ENCODE peak calls at places on chromosomes 2 and 18, in four cellular contexts. One of them, this sample, is unnamed. For H4K20me1 and H3K4me1, the result is how much of the 10 kb centered on the place peaks cover.

GRCh38 chr2:134420920-134421319 is 167.0 kb downstream of the MGAT5 start:
- DNase-seq in mammary epithelial cell: no peak
- DNase-seq in IMR-90: no peak
- DNase-seq in OCI-LY7: no peak
- DNase-seq in this sample: no peak

GRCh38 chr2:231883468-231883881 is 42.7 kb downstream of the NPPC start:
- DNase-seq in mammary epithelial cell: no peak
- DNase-seq in IMR-90: no peak
- DNase-seq in OCI-LY7: no peak
- DNase-seq in this sample: peak

GRCh38 chr2:99867690-99868089 is 274.7 kb downstream of the AFF3 start:
- DNase-seq in mammary epithelial cell: peak
- DNase-seq in IMR-90: peak
- DNase-seq in OCI-LY7: no peak
- DNase-seq in this sample: peak

GRCh38 chr2:45849491-45850283 is 198.2 kb downstream of the PRKCE start:
- DNase-seq in mammary epithelial cell: peak
- DNase-seq in IMR-90: peak
- DNase-seq in OCI-LY7: no peak
- DNase-seq in this sample: peak

GRCh38 chr2:32715981-32716380 is 88.1 kb downstream of the TTC27 start:
- DNase-seq in mammary epithelial cell: peak
- DNase-seq in IMR-90: peak
- DNase-seq in OCI-LY7: no peak
- DNase-seq in this sample: peak

GRCh38 chr2:241773511-241774418 is 2.9 kb upstream of the GAL3ST2 start:
- DNase-seq in mammary epithelial cell: no peak
- DNase-seq in IMR-90: no peak
- DNase-seq in OCI-LY7: no peak
- DNase-seq in this sample: no peak

GRCh38 chr2:241980193-241980592 is 110.7 kb downstream of the RTP5 start:
- DNase-seq in mammary epithelial cell: no peak
- DNase-seq in IMR-90: no peak
- DNase-seq in OCI-LY7: no peak
- DNase-seq in this sample: no peak

GRCh38 chr18:2337552-2338141 is 233.7 kb downstream of the METTL4 start:
- DNase-seq in mammary epithelial cell: peak
- DNase-seq in IMR-90: peak
- DNase-seq in OCI-LY7: peak
- DNase-seq in this sample: no peak

GRCh38 chr2:39313575-39313974 is 69.8 kb upstream of the CDKL4 start:
- DNase-seq in mammary epithelial cell: peak
- DNase-seq in IMR-90: peak
- DNase-seq in OCI-LY7: no peak
- DNase-seq in this sample: peak

GRCh38 chr2:203195331-203195730 is 43.5 kb upstream of the CYP20A1 start:
- DNase-seq in mammary epithelial cell: no peak
- DNase-seq in IMR-90: no peak
- DNase-seq in OCI-LY7: no peak
- DNase-seq in this sample: no peak

GRCh38 chr2:180622122-180622918 is 358.1 kb upstream of the UBE2E3 start:
- DNase-seq in mammary epithelial cell: peak
- DNase-seq in IMR-90: peak
- DNase-seq in OCI-LY7: no peak
- DNase-seq in this sample: peak

GRCh38 chr2:75998451-75998850 is 287.7 kb upstream of the GCFC2 start:
- DNase-seq in mammary epithelial cell: no peak
- DNase-seq in IMR-90: no peak
- DNase-seq in OCI-LY7: no peak
- DNase-seq in this sample: no peak

GRCh38 chr2:31354837-31355236 is 59.7 kb downstream of the XDH start:
- DNase-seq in mammary epithelial cell: no peak
- DNase-seq in IMR-90: no peak
- DNase-seq in OCI-LY7: peak
- DNase-seq in this sample: peak

GRCh38 chr2:20421988-20422678 is 24.7 kb upstream of the RHOB start:
- DNase-seq in mammary epithelial cell: peak
- DNase-seq in IMR-90: peak
- DNase-seq in OCI-LY7: no peak
- DNase-seq in this sample: peak

GRCh38 chr2:205858781-205859478 is 176.6 kb downstream of the NRP2 start:
- DNase-seq in mammary epithelial cell: no peak
- DNase-seq in IMR-90: peak
- DNase-seq in OCI-LY7: no peak
- DNase-seq in this sample: peak

GRCh38 chr2:200747668-200748618 is 63.8 kb upstream of the BZW1 start:
- DNase-seq in mammary epithelial cell: no peak
- DNase-seq in IMR-90: peak
- DNase-seq in OCI-LY7: no peak
- DNase-seq in this sample: peak

GRCh38 chr18:54983041-54983686 is 23.9 kb upstream of the CCDC68 start:
- DNase-seq in mammary epithelial cell: peak
- DNase-seq in IMR-90: peak
- DNase-seq in OCI-LY7: peak
- DNase-seq in this sample: peak

GRCh38 chr2:155368934-155369333 is 670.4 kb downstream of the KCNJ3 start:
- DNase-seq in mammary epithelial cell: peak
- DNase-seq in IMR-90: peak
- DNase-seq in OCI-LY7: peak
- DNase-seq in this sample: peak

GRCh38 chr2:241064008-241064801 is 37.9 kb downstream of the MTERF4 start:
- DNase-seq in mammary epithelial cell: peak
- DNase-seq in IMR-90: no peak
- DNase-seq in OCI-LY7: no peak
- DNase-seq in this sample: no peak

GRCh38 chr18:71239111-71239624 is 950.3 kb downstream of the SOCS6 start:
- DNase-seq in mammary epithelial cell: no peak
- DNase-seq in IMR-90: no peak
- DNase-seq in OCI-LY7: no peak
- DNase-seq in this sample: no peak

GRCh38 chr2:184875911-184876310 is 277.6 kb downstream of the ZNF804A start:
- DNase-seq in mammary epithelial cell: no peak
- DNase-seq in IMR-90: no peak
- DNase-seq in OCI-LY7: no peak
- DNase-seq in this sample: peak

GRCh38 chr2:66436546-66436945 is 1.6 kb downstream of the MEIS1 start:
- DNase-seq in mammary epithelial cell: no peak
- DNase-seq in IMR-90: no peak
- DNase-seq in OCI-LY7: no peak
- DNase-seq in this sample: no peak

GRCh38 chr2:8514748-8515389 is 167.0 kb upstream of the ID2 start:
- DNase-seq in mammary epithelial cell: no peak
- DNase-seq in IMR-90: no peak
- DNase-seq in OCI-LY7: peak
- DNase-seq in this sample: no peak

GRCh38 chr2:43041167-43041566 is 185.2 kb downstream of the ZFP36L2 start:
- DNase-seq in mammary epithelial cell: no peak
- DNase-seq in IMR-90: no peak
- DNase-seq in OCI-LY7: no peak
- DNase-seq in this sample: peak

GRCh38 chr18:28767781-28768211 is 590.9 kb upstream of the CDH2 start:
- DNase-seq in mammary epithelial cell: peak
- DNase-seq in IMR-90: peak
- DNase-seq in OCI-LY7: no peak
- DNase-seq in this sample: peak

GRCh38 chr2:78145395-78145996 is 623.3 kb upstream of the LRRTM4 start:
- DNase-seq in mammary epithelial cell: no peak
- DNase-seq in IMR-90: no peak
- DNase-seq in OCI-LY7: no peak
- DNase-seq in this sample: no peak

GRCh38 chr2:228866044-228866443 is 405.0 kb downstream of the PID1 start:
- DNase-seq in mammary epithelial cell: no peak
- DNase-seq in IMR-90: no peak
- DNase-seq in OCI-LY7: no peak
- DNase-seq in this sample: no peak

GRCh38 chr18:29145993-29146539 is 969.1 kb upstream of the CDH2 start:
- DNase-seq in mammary epithelial cell: no peak
- DNase-seq in IMR-90: no peak
- DNase-seq in OCI-LY7: no peak
- DNase-seq in this sample: no peak

GRCh38 chr2:60759654-60760053 is 3.6 kb downstream of the PAPOLG start:
- DNase-seq in mammary epithelial cell: no peak
- DNase-seq in IMR-90: no peak
- DNase-seq in OCI-LY7: no peak
- DNase-seq in this sample: no peak

DNA sequence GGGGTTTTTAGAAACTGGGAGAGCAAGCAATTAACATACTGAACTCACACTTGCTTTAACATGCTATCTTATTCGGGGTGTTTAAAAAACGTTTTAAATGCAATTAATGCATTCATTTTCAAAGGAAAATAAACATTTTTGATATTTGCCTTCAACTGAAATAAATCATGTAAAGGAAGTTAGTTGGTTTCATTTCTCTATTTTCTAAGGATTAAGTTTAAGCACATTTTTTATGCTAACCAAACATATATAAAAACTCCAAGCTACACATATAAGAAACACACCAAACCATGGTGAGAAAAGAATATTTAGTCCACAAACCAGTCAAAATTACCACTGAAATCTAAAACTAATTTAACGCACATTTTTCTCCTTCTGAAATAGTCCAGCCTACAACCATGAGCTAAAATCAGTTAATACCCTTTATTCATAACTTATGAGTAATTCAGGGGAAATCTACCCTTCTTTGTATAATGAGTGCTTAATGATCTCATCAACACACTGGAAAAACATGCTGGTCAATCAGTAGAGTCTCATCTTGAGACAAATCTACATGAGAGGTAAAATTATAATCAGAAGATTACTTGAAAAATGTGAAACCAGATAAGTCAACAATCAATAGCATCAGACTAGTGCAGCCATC is 8.1 kb downstream of the FBXO11 start:
- DNase-seq in mammary epithelial cell: no peak
- DNase-seq in IMR-90: no peak
- DNase-seq in OCI-LY7: no peak
- DNase-seq in this sample: no peak
- H4K20me1 ChIP-seq in mammary epithelial cell: under half
- H4K20me1 ChIP-seq in IMR-90: half or more
- H4K20me1 ChIP-seq in OCI-LY7: half or more
- H4K20me1 ChIP-seq in this sample: under half

GRCh38 chr2:197498627-197498936 is 1.1 kb downstream of the HSPD1 start:
- DNase-seq in mammary epithelial cell: no peak
- DNase-seq in IMR-90: no peak
- DNase-seq in OCI-LY7: no peak
- DNase-seq in this sample: no peak
- H3K4me1 ChIP-seq in mammary epithelial cell: under half
- H3K4me1 ChIP-seq in IMR-90: under half
- H3K4me1 ChIP-seq in OCI-LY7: half or more
- H3K4me1 ChIP-seq in this sample: under half

GRCh38 chr2:102486941-102487702 is 14.1 kb downstream of the SLC9A4 start:
- DNase-seq in mammary epithelial cell: peak
- DNase-seq in IMR-90: no peak
- DNase-seq in OCI-LY7: no peak
- DNase-seq in this sample: peak
- H3K4me2 ChIP-seq in mammary epithelial cell: peak
- H3K4me2 ChIP-seq in IMR-90: no peak
- H3K4me2 ChIP-seq in OCI-LY7: no peak
- H3K4me2 ChIP-seq in this sample: no peak

GRCh38 chr2:69605332-69605731 is 38.2 kb downstream of the AAK1 start:
- DNase-seq in mammary epithelial cell: no peak
- DNase-seq in IMR-90: no peak
- DNase-seq in OCI-LY7: no peak
- DNase-seq in this sample: no peak

GRCh38 chr2:69604844-69605243 is 38.7 kb downstream of the AAK1 start:
- DNase-seq in mammary epithelial cell: no peak
- DNase-seq in IMR-90: no peak
- DNase-seq in OCI-LY7: no peak
- DNase-seq in this sample: no peak

GRCh38 chr2:69612197-69612596 is 31.3 kb downstream of the AAK1 start:
- DNase-seq in mammary epithelial cell: no peak
- DNase-seq in IMR-90: no peak
- DNase-seq in OCI-LY7: no peak
- DNase-seq in this sample: no peak

GRCh38 chr2:69604026-69604678 is 39.4 kb downstream of the AAK1 start:
- DNase-seq in mammary epithelial cell: no peak
- DNase-seq in IMR-90: peak
- DNase-seq in OCI-LY7: no peak
- DNase-seq in this sample: no peak

DNA sequence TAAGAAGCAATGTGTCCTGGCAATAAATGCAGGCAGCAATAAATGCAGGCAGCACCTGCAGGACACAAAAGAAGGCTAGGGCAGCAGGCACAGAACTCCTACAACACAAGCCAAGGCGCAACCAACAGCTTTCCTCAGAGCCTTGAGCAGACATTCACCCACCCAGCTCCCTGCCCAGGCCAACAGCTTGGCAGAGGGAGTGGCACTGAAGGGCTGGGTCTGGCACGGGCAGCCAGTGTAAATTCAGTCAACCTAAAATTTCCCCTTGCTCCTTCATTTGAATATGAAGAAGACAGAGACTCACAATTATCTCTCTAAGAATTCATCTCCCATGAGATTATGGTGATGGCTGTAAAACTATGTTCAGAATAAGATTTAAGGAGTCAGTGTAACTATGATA is 35.4 kb downstream of the AAK1 start:
- DNase-seq in mammary epithelial cell: no peak
- DNase-seq in IMR-90: no peak
- DNase-seq in OCI-LY7: no peak
- DNase-seq in this sample: no peak
- H4K20me1 ChIP-seq in mammary epithelial cell: under half
- H4K20me1 ChIP-seq in IMR-90: half or more
- H4K20me1 ChIP-seq in OCI-LY7: under half
- H4K20me1 ChIP-seq in this sample: under half

GRCh38 chr2:101108357-101108756 is 42.8 kb downstream of the TBC1D8 start:
- DNase-seq in mammary epithelial cell: no peak
- DNase-seq in IMR-90: no peak
- DNase-seq in OCI-LY7: no peak
- DNase-seq in this sample: no peak
- H3K4me1 ChIP-seq in mammary epithelial cell: under half
- H3K4me1 ChIP-seq in IMR-90: under half
- H3K4me1 ChIP-seq in OCI-LY7: under half
- H3K4me1 ChIP-seq in this sample: under half

This sample was measured in fibroblast of lung.